ENCODE peak calls at places on chromosomes 4 and X, in six cellular contexts. W is GM12891, H is K562, C is GM12878, Q is HepG2, D is H1. N is an unnamed sample.

GRCh38 chr4:160026720-160027119 is 923.8 kb downstream of the RAPGEF2 start:
- DNase-seq in C (no peak), D (no peak), Q (no peak), H (no peak), W (no peak), N (no peak)

GRCh38 chrX:48958635-48959094 is 1.3 kb upstream of the OTUD5 start:
- DNase-seq in W (no peak), H (no peak), D (no peak), C (no peak), Q (peak; percentile 21), N (no peak)

GRCh38 chr4:182142146-182143085 is 100.8 kb upstream of the TENM3 start:
- DNase-seq in W (no peak), C (no peak), D (no peak), H (no peak), Q (no peak), N (no peak)

GRCh38 chr4:171203425-171203824 is 609.8 kb upstream of the GALNTL6 start:
- DNase-seq in Q (no peak), C (no peak), W (no peak), D (peak; percentile 9), H (no peak), N (no peak)

GRCh38 chrX:1248381-1249061 is 20.1 kb upstream of the CSF2RA start:
- DNase-seq in C (no peak), H (no peak), W (no peak), Q (peak; percentile 7), D (no peak), N (no peak)

GRCh38 chrX:84174348-84174747 is 13.7 kb downstream of the RPS6KA6 start:
- DNase-seq in W (no peak), C (no peak), D (no peak), H (no peak), Q (no peak), N (no peak)

GRCh38 chr4:72568959-72569718 is at the start of gene ADAMTS3:
- DNase-seq in D (peak; percentile 43), W (peak; percentile 30), Q (no peak), H (peak; percentile 82), C (no peak), N (peak; percentile 25)

GRCh38 chr4:67236793-67237192 is 308.5 kb downstream of the CENPC start:
- DNase-seq in W (no peak), Q (no peak), H (no peak), C (no peak), D (no peak), N (no peak)

DNA sequence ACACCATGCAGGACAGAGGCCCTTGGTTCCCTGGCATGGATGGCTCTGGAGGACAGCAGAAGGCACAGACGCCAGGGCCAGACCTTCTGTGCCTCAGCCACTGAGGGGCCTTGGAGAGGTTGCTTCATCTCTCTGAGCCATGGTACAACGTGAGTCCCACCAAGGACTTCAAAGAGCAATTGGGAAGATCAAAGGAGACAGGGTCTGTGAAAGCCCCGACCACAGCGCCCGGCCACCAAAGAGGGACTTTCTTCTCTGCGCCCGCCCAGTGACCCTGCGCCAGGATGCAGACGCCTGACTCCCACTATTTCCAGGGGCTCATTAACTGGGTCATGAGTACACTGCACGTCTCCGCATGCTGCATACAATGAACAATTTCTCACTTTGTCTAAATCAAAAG is 174.0 kb downstream of the AFAP1 start:
- DNase-seq in C (no peak), W (no peak), D (no peak), Q (peak; percentile 85), H (no peak), N (no peak)
- TF ChIP-seq TAF1 in C (no peak), W (no peak), D (no peak), Q (no peak), H (no peak), N (no peak)

GRCh38 chr4:184819786-184820185 is 6.0 kb downstream of the ACSL1 start:
- DNase-seq in H (no peak), D (no peak), C (no peak), W (no peak), Q (peak; percentile 44), N (no peak)
- TF ChIP-seq POLR2A in H (no peak), D (no peak), C (no peak), W (no peak), Q (no peak), N (peak; percentile 24)

GRCh38 chr4:945274-946102 is 13.2 kb downstream of the TMEM175 start:
- DNase-seq in Q (peak; percentile 39), H (no peak), D (no peak), C (no peak), W (no peak), N (no peak)
- TF ChIP-seq TAF1 in Q (no peak), H (no peak), D (no peak), C (no peak), W (no peak), N (no peak)

GRCh38 chr4:850323-850945 is 24.5 kb upstream of the CPLX1 start:
- DNase-seq in C (no peak), Q (no peak), D (no peak), W (no peak), H (no peak), N (no peak)
- TF ChIP-seq POLR2A in C (peak; percentile 54), Q (no peak), D (no peak), W (no peak), H (no peak), N (no peak)

DNA sequence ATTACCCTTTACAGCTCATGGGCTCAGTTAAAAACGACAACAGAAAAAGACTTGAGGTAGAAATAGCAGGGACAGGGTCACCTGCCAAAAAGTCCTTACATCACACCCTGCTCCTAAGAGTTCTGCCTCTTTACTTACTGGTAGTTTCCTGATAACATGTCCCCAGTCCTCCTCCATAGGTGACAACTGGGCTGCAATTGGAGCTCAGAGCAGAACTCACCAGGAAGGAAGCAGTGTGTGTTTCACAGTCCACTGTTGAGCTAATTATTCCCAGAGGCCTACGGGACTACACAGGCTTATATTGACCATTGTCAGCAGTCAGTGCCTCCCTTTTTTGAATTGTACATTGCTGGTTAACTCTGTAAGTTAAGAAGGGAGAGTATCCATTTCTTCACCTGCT is 71.0 kb upstream of the FAM9C start:
- DNase-seq in Q (no peak), C (no peak), W (no peak), D (no peak), H (no peak), N (no peak)
- TF ChIP-seq TAF1 in Q (no peak), C (no peak), W (no peak), D (no peak), H (no peak), N (no peak)

GRCh38 chr4:7904108-7904516 is 35.5 kb downstream of the AFAP1 start:
- DNase-seq in H (no peak), C (no peak), D (no peak), Q (no peak), W (no peak), N (no peak)
- TF ChIP-seq POLR2A in H (no peak), C (no peak), D (no peak), Q (no peak), W (no peak), N (no peak)

DNA sequence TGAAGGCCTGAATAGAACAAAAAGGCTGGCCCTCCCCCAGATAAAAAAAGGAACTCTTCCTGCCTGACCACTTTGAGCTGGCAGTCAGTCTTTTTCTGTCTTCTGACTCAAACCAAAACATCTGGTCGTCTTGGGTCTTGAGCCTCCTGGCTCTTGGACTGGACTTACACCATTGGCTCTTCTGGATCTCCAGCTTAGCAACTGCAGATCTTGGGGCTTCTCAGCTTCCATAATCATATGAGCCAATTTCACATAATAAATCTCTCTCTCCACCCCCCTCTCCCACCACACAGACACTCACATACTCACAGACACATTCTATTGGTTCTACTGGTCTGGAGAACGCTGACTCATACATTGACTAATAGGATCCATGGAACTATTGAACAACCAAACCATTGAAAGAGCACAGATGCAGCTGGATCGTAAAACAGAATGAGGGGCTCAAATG is 15.6 kb upstream of the CWH43 start:
- DNase-seq in D (no peak), H (no peak), C (no peak), Q (no peak), W (no peak), N (no peak)
- TF ChIP-seq TAF1 in D (no peak), H (no peak), C (no peak), Q (no peak), W (no peak), N (no peak)

GRCh38 chr4:35526456-35526855 is 717.9 kb downstream of the ARAP2 start:
- DNase-seq in Q (no peak), C (no peak), W (no peak), H (no peak), D (no peak), N (no peak)
- TF ChIP-seq POLR2A in Q (no peak), C (no peak), W (no peak), H (no peak), D (no peak), N (no peak)